ENCODE peak calls at places on chromosomes 4 and X, in four cellular contexts. E is K562, S is IMR-90, A is H1. X is an unnamed sample.

GRCh38 chr4:101211146-101211553 is 136.2 kb downstream of the PPP3CA start:
- DNase-seq in E (no peak), A (no peak), S (peak; percentile 58), X (no peak)

GRCh38 chr4:134691915-134692314 is 490.3 kb upstream of the PABPC4L start:
- DNase-seq in A (no peak), E (no peak), S (no peak), X (no peak)

GRCh38 chr4:25030283-25031076 is at the start of gene LGI2:
- DNase-seq in A (peak; percentile 64), E (peak; percentile 30), S (no peak), X (no peak)

GRCh38 chr4:6844986-6845385 is 62.5 kb downstream of the KIAA0232 start:
- DNase-seq in A (no peak), S (no peak), E (peak; percentile 62), X (no peak)

GRCh38 chr4:168218663-168219062 is 99.9 kb downstream of the DDX60 start:
- DNase-seq in A (no peak), E (no peak), S (peak; percentile 89), X (no peak)

GRCh38 chr4:153809307-153809706 is 20.4 kb upstream of the SFRP2 start:
- DNase-seq in S (no peak), E (no peak), A (no peak), X (no peak)

GRCh38 chr4:16222957-16223527 is 3.2 kb downstream of the TAPT1 start:
- DNase-seq in E (no peak), S (peak; percentile 16), A (no peak), X (no peak)

GRCh38 chr4:113452868-113453620 is 308.5 kb downstream of the CAMK2D start:
- DNase-seq in E (no peak), A (no peak), S (peak; percentile 79), X (peak; percentile 31)

GRCh38 chr4:72505314-72505744 is 63.7 kb downstream of the ADAMTS3 start:
- DNase-seq in E (peak; percentile 27), S (peak; percentile 58), A (peak; percentile 53), X (no peak)

GRCh38 chr4:116020141-116020722 is 906.8 kb upstream of the NDST4 start:
- DNase-seq in E (no peak), A (no peak), S (no peak), X (no peak)

GRCh38 chrX:109886122-109886761 is 116.7 kb upstream of the TMEM164 start:
- DNase-seq in A (peak; percentile 44), E (peak; percentile 63), S (peak; percentile 63), X (peak; percentile 57)
- TF ChIP-seq MAFK in A (no peak), E (no peak), S (no peak), X (no peak)

GRCh38 chr4:67933755-67934154 is 29.5 kb downstream of the TMPRSS11A start:
- DNase-seq in S (no peak), E (no peak), A (no peak), X (no peak)
- H3K4me1 ChIP-seq in S (no peaks in the 10 kb centered on the region), E (no peaks in the 10 kb centered on the region), A (no peaks in the 10 kb centered on the region), X (no peaks in the 10 kb centered on the region)

GRCh38 chr4:80173841-80174240 is 23.5 kb upstream of the PRDM8 start:
- DNase-seq in S (peak; percentile 64), E (no peak), A (no peak), X (no peak)
- TF ChIP-seq MAFK in S (no peak), E (no peak), A (no peak), X (no peak)

GRCh38 chr4:33171873-33172550 is 2451.8 kb downstream of the PCDH7 start:
- DNase-seq in S (no peak), E (no peak), A (no peak), X (no peak)
- H3K4me1 ChIP-seq in S (no peaks in the 10 kb centered on the region), E (no peaks in the 10 kb centered on the region), A (no peaks in the 10 kb centered on the region), X (no peaks in the 10 kb centered on the region)